ENCODE peak calls at places on chromosomes 5 and 9, in four cellular contexts. D is AG04450, Z is epithelial cell of esophagus, V is tibial artery. I is an unnamed sample.

GRCh38 chr5:148976569-148977321 is 86.1 kb downstream of the SH3TC2 start:
- DNase-seq in Z (no peak), D (no peak), V (no peak), I (peak)

GRCh38 chr5:142110988-142111687 is 2.6 kb downstream of the NDFIP1 start:
- DNase-seq in D (no peak), V (no peak), Z (no peak), I (no peak)

GRCh38 chr5:146761809-146762208 is 116.7 kb downstream of the PPP2R2B start:
- DNase-seq in V (no peak), D (no peak), Z (no peak), I (no peak)

GRCh38 chr5:86330736-86331135 is 287.0 kb upstream of the COX7C start:
- DNase-seq in D (no peak), Z (no peak), V (no peak), I (no peak)

GRCh38 chr5:161513952-161514351 is 32.6 kb downstream of the GABRB2 start:
- DNase-seq in Z (no peak), D (no peak), V (no peak), I (no peak)

GRCh38 chr5:179294131-179294780 is 51.0 kb downstream of the ADAMTS2 start:
- DNase-seq in D (no peak), Z (no peak), V (peak), I (no peak)

GRCh38 chr5:140072812-140073211 is 29.7 kb upstream of the NRG2 start:
- DNase-seq in Z (no peak), D (no peak), V (no peak), I (no peak)

GRCh38 chr9:109118802-109119438 is 827 bp downstream of the TMEM245 start:
- DNase-seq in D (no peak), Z (no peak), V (peak), I (no peak)

GRCh38 chr5:79020861-79021561 is 35.9 kb upstream of the ARSB start:
- DNase-seq in V (peak), Z (peak), D (peak), I (peak)

GRCh38 chr5:79023323-79023722 is 38.2 kb upstream of the ARSB start:
- DNase-seq in V (no peak), D (no peak), Z (no peak), I (no peak)

GRCh38 chr5:79023947-79024346 is 38.8 kb upstream of the ARSB start:
- DNase-seq in V (no peak), D (no peak), Z (no peak), I (no peak)

GRCh38 chr5:79021753-79022152 is 36.6 kb upstream of the ARSB start:
- DNase-seq in D (no peak), V (no peak), Z (no peak), I (no peak)

DNA sequence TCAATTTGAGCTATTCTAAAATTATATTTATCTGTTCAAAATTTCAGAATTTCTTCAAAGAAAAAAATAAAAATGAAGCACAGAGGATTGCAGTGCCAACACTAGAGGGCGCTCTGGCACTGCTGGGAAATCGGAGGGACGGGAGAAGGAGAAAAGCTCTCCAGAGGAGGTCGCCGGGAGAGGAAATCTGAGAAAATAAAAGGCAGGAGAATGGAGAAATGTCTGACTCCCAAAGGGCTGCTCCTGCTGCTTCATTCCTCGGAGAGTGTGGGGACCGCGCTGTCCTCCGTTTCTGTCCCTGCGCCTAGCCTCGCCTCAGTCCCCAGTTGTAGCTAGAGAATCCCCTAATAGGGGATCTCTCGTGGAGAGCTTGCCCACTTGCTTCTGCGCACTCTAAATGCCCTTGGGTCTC is 40.0 kb upstream of the ARSB start:
- DNase-seq in Z (peak), V (peak), D (peak), I (peak)
- H3K4me3 ChIP-seq in Z (peak), V (peak), D (peak), I (peak)

GRCh38 chr5:5031665-5032064 is 108.5 kb upstream of the ADAMTS16 start:
- DNase-seq in Z (no peak), V (no peak), D (no peak), I (no peak)

GRCh38 chr5:5025774-5026406 is 114.2 kb upstream of the ADAMTS16 start:
- DNase-seq in D (no peak), Z (no peak), V (no peak), I (no peak)

GRCh38 chr5:5025098-5025773 is 114.9 kb upstream of the ADAMTS16 start:
- DNase-seq in Z (no peak), V (no peak), D (no peak), I (no peak)

GRCh38 chr5:5021436-5021835 is 118.7 kb upstream of the ADAMTS16 start:
- DNase-seq in V (no peak), Z (no peak), D (no peak), I (no peak)

DNA sequence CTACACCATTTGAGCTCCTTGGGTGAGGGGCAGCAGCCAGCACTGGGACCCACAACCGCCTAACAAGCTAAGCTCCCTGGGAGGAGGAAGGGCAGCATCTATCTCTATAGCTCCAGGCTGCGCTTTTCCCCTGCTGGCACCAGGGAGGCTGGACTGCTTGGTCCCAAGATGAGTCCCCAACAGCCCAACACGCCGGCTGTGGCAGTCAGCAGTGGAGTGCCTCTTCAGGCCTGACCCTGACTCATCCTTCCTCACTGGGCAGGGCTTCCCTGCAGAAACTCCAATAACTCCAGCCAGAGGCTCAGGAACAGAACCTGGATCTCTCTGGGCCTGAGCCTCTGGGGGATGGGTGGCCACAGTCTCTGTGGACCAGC is 113.7 kb upstream of the ADAMTS16 start:
- DNase-seq in D (no peak), Z (no peak), V (no peak), I (no peak)
- H3K4me3 ChIP-seq in D (no peak), Z (no peak), V (no peak), I (no peak)

GRCh38 chr5:102547659-102548058 is 48.9 kb upstream of the SLCO6A1 start:
- DNase-seq in V (no peak), Z (no peak), D (no peak), I (no peak)
- H3K4me3 ChIP-seq in V (no peak), Z (no peak), D (no peak), I (no peak)

DNA sequence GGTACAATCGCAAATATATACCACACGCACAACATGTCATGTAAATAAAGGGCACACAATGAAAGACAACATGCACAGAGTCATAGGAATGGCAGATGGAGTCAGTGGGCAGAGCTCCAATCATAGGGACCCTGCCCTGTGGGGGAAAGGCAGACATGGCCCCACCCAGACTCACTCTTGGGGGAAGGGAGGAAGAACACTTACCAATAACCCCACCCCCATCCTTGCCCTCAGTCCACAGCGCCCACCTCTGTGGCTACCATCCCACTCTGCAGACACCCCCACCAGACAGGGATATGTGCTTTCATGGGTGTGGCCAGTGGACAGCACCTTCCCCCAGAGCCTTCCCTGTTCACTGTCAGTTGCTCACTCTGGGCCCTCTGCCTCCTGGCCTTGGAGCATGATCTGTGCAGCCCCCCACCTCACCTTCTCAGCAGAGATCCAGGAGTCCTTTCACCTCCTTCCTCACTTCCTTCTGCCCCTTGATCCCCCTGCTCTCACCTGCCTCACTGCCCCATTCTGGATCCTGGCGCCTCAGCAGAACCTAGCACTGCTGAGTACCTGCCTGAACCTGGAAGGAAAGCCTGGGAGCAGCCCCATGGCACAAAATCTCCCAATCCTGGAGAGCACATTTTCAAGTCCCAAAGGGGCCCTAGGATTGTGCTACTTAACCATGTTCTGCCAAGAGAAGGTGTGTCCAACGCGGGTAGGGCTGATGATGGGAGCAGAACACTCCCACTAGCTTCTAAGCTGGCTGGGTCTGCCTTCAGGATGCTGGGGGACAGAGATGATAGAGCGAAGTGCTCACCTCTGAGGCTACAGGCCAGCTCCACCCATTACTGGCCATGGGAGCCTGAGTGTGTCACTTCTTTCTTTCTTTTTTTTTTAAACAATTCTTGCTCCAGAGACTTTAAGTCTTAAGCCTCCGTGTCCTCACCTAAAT is 1.5 kb upstream of the PHF19 start:
- DNase-seq in V (no peak), Z (no peak), D (no peak), I (no peak)
- H3K4me3 ChIP-seq in V (no peak), Z (no peak), D (no peak), I (no peak)

DNA sequence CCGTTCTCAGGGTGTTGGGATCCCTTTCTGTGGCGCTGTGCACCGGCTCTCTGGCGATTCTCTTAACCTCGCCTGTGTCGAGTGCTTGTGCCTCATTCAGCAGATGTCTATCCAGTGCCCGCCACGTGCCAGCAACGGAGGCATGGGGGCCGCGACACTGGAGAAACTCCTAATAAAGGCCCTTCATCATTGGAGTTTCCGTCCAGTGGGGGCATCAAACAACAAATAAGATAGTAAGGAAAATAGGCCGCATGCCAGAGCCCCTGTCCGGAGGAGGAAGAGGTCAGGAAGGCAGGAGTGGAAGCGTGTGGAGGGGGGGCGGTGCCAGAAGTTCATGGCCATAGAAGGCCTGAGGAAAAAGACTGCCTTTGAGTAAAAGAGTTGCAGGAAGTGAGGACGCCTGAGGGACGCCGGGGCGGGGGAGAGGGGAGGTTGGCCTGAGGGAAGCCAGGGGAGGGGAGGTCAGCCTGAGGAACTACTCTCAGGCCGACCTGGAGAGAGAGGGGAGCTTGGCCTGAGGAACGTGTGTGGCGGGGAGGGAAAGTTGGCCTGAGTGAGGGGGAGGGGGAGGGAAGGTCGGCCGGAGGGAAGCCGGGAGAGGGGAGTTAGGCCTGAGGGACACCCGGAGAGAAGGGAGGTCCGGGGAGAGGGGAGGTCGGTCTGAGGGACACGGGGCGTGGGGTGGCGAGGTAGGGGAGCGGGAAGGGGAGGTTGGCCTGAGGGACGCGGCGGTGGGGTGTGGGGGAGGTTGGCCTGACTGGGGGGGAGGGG is 82.2 kb downstream of the CACNA1B start:
- DNase-seq in D (no peak), V (no peak), Z (no peak), I (no peak)
- H3K4me3 ChIP-seq in D (no peak), V (no peak), Z (no peak), I (no peak)

DNA sequence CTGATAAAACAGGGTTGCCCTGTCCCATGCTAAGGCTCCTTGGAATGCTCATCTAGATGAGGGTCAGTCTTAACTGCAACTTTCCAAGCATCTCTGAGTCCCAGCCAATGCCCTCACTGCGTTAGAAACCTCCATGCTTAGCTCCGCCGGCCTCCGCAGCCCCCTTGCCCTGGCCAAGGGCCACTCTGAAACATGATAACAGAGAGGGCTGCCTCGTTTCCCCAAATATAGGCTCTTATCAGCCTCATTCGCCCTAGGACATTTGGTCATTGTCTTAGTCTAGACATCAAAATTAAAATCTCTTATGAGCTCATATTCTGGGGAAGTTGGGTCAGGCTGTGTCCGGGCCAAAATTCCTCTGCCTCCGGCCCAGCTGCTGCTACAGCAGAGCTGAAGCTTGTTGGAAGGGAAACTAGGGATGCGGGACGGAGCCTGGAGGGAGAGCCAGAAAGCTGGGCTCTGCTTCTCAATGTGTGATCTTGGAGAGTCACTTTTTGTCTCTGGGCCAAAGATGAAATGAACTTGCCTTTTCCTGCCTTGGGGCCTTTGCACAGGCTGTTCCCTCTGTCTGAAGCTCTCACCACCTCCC is 191.2 kb downstream of the RGS3 start:
- DNase-seq in V (peak), Z (no peak), D (no peak), I (no peak)
- H3K4me3 ChIP-seq in V (no peak), Z (no peak), D (no peak), I (no peak)

GRCh38 chr9:35342221-35342620 is 147.7 kb upstream of the RUSC2 start:
- DNase-seq in Z (no peak), V (no peak), D (no peak), I (no peak)
- H3K4me3 ChIP-seq in Z (no peak), V (peak), D (peak), I (peak)

GRCh38 chr9:123686131-123686848 is 243.6 kb downstream of the DENND1A start:
- DNase-seq in D (no peak), V (no peak), Z (peak), I (no peak)
- H3K4me3 ChIP-seq in D (no peak), V (no peak), Z (no peak), I (no peak)

DNA sequence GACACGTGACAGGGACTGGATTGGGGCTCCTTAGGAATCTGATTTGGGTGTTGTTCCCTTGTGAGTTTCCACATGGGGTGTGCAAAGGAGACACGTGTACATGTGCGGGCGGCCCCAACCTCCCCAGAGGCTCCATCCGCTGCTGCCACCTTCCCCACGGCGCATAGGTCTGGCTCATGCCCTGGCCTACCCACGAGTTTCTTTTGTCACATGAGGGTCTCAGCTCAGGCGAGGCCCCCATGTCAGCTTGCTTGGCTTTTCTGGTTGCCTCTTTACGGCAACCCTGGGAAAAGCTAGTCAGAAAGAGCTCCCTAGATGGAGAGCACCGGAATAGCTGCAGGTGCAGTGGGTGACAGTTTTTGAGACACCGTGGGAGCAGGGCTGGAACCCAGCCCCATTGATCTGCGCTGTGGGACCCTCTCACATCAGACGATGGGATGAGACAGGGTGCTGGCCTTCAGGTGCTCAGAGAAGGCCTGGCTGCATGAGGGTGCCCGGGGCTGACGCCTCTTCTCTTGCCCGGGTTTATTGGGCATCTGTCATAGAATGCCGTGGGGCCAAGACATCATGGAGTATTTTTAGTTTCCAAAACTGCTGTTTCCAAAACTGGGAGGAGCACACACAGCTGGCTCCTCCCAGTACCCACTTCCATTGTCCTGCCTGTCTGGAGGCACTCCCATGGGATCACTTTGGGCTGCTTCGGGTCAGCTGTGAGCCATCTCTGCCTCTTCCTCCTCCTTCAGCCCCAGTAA is 107.8 kb downstream of the WNK2 start:
- DNase-seq in V (no peak), D (no peak), Z (no peak), I (no peak)
- H3K4me3 ChIP-seq in V (no peak), D (no peak), Z (no peak), I (no peak)